ENCODE peak calls at places on chromosomes 5 and 9, in nine cellular contexts. A is body of pancreas, B is spleen, P is IMR-90, E is prostate gland, F is A549, S is sigmoid colon, C is transverse colon, U is NB4. X is an unnamed sample.

GRCh38 chr5:76999451-76999850 is 30.8 kb upstream of the AGGF1 start:
- DNase-seq in C (no peak), S (no peak), F (no peak), A (peak; percentile 4), P (peak; percentile 76), U (peak; percentile 62), B (no peak), E (no peak), X (no peak)

GRCh38 chr5:38719916-38720315 is 125.9 kb upstream of the OSMR start:
- DNase-seq in F (no peak), A (no peak), E (no peak), S (no peak), C (no peak), B (no peak), U (no peak), P (peak; percentile 89), X (no peak)

GRCh38 chr5:77356740-77357139 is 135.4 kb downstream of the WDR41 start:
- DNase-seq in B (no peak), A (no peak), F (no peak), E (no peak), P (peak; percentile 65), C (no peak), U (no peak), S (no peak), X (no peak)

GRCh38 chr9:135705376-135705775 is 3.4 kb downstream of the KCNT1 start:
- DNase-seq in U (no peak), P (no peak), C (no peak), F (no peak), E (no peak), A (peak; percentile 50), B (no peak), S (no peak), X (no peak)

GRCh38 chr9:130298663-130299279 is 33.2 kb downstream of the HMCN2 start:
- DNase-seq in C (no peak), B (no peak), E (no peak), U (peak; percentile 35), S (no peak), F (no peak), A (no peak), P (no peak), X (no peak)

GRCh38 chr9:99403371-99403770 is 181.3 kb downstream of the SEC61B start:
- DNase-seq in P (no peak), C (no peak), E (no peak), F (no peak), U (no peak), B (no peak), S (no peak), A (no peak), X (no peak)

GRCh38 chr5:141326088-141326854 is 4.0 kb upstream of the PCDHGA1 start:
- DNase-seq in U (peak; percentile 85), P (peak; percentile 82), B (peak; percentile 84), E (no peak), C (peak; percentile 63), A (peak; percentile 57), S (peak; percentile 76), F (no peak), X (peak; percentile 5)

GRCh38 chr5:73853091-73853490 is 227.1 kb downstream of the ARHGEF28 start:
- DNase-seq in C (no peak), A (no peak), B (no peak), U (peak; percentile 19), S (no peak), E (no peak), F (peak; percentile 13), P (peak; percentile 73), X (no peak)

GRCh38 chr5:79418276-79418675 is 95.7 kb downstream of the HOMER1 start:
- DNase-seq in P (no peak), F (no peak), E (no peak), A (no peak), C (no peak), B (no peak), U (no peak), S (no peak), X (no peak)

GRCh38 chr5:9313751-9314150 is 232.1 kb downstream of the SEMA5A start:
- DNase-seq in A (no peak), S (no peak), P (no peak), U (no peak), F (no peak), B (no peak), E (no peak), C (no peak), X (no peak)

GRCh38 chr9:1096155-1096964 is 46.2 kb downstream of the DMRT2 start:
- DNase-seq in E (no peak), C (no peak), P (no peak), A (no peak), U (no peak), S (no peak), B (no peak), F (no peak), X (no peak)

GRCh38 chr9:120951960-120952630 is 25.5 kb upstream of the TRAF1 start:
- DNase-seq in S (no peak), A (no peak), U (no peak), F (no peak), C (no peak), E (no peak), P (no peak), B (no peak), X (no peak)

GRCh38 chr5:52801329-52801728 is 13.6 kb downstream of the ITGA1 start:
- DNase-seq in F (no peak), S (no peak), C (no peak), A (no peak), P (peak; percentile 46), B (no peak), U (peak; percentile 45), E (no peak), X (peak; percentile 3)

GRCh38 chr5:52799983-52800393 is 12.3 kb downstream of the ITGA1 start:
- DNase-seq in B (peak; percentile 99), F (peak; percentile 82), C (peak; percentile 96), S (peak; percentile 97), E (peak; percentile 93), A (peak; percentile 96), P (peak; percentile 94), U (peak; percentile 97), X (peak; percentile 96)

GRCh38 chr5:52798952-52799351 is 11.2 kb downstream of the ITGA1 start:
- DNase-seq in P (no peak), B (no peak), C (no peak), U (peak; percentile 33), E (no peak), S (no peak), F (no peak), A (no peak), X (no peak)

GRCh38 chr5:52799358-52799982 is 11.8 kb downstream of the ITGA1 start:
- DNase-seq in F (no peak), U (peak; percentile 40), A (peak; percentile 65), B (no peak), E (peak; percentile 18), C (peak; percentile 42), P (peak; percentile 79), S (peak; percentile 83), X (no peak)

GRCh38 chr5:52800394-52801213 is 12.9 kb downstream of the ITGA1 start:
- DNase-seq in P (peak; percentile 82), E (peak; percentile 55), F (peak; percentile 39), U (peak; percentile 73), A (peak; percentile 80), B (peak; percentile 91), C (peak; percentile 73), S (peak; percentile 84), X (peak; percentile 79)
- TF ChIP-seq POLR2A in P (no peak), E (peak; percentile 55), F (peak; percentile 19), U (no peak), A (no peak), B (no peak), C (no peak), S (no peak), X (peak; percentile 46)

GRCh38 chr9:115000217-115000639 is 69.8 kb upstream of the TNFSF8 start:
- DNase-seq in F (no peak), E (no peak), S (no peak), P (no peak), A (no peak), B (no peak), U (no peak), C (no peak), X (no peak)
- TF ChIP-seq POLR2A in F (no peak), E (no peak), S (no peak), P (no peak), A (no peak), B (no peak), U (no peak), C (no peak), X (no peak)

GRCh38 chr9:105226055-105226454 is 18.4 kb upstream of the SLC44A1 start:
- DNase-seq in F (no peak), P (no peak), B (no peak), S (no peak), U (no peak), E (no peak), A (no peak), C (no peak), X (no peak)
- TF ChIP-seq POLR2A in F (no peak), P (no peak), B (no peak), S (no peak), U (no peak), E (no peak), A (no peak), C (no peak), X (no peak)

DNA sequence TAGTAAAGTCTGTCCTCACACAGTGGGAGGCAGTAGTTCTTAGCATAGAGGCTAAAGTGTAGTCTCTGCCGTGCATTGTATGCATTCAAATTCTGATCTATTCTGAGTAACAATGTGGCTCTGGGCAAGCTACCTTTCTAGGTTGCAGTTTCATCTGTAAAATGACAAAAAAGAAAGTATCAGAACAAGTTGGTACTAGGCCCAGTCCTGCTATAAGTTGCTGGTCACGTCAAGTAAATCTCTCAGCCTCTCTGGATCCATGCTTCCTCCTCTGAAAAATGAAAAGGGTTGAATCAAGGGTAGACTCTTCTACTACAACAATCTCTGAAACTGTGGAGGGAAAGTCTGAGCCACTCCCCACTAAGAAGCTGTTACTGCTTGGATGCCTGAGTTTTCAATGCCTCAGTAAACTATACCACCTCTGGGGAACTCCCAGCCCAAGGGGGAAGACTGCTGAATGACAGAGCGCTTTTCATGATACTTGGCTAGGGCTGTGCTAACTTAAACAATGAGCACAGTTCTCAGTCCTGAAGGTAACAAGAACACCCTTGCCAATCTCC is 34.5 kb upstream of the SPARC start:
- DNase-seq in F (no peak), S (no peak), P (peak; percentile 53), U (peak; percentile 23), B (no peak), A (no peak), C (no peak), E (no peak), X (no peak)
- TF ChIP-seq POLR2A in F (no peak), S (no peak), P (no peak), U (no peak), B (no peak), A (no peak), C (no peak), E (no peak), X (no peak)

X was measured in erythroblast.